ENCODE peak calls at places on chromosomes 5 and 9, in five cellular contexts. T is Peyer's patch, Y is right lobe of liver, Q is transverse colon, P is H1. C is an unnamed sample. For H3K36me3, the result is how much of the 10 kb centered on the place peaks cover.

GRCh38 chr5:139760066-139761056 is 35.2 kb upstream of the PSD2 start:
- DNase-seq in T (no peak), Y (no peak), Q (no peak), P (no peak), C (no peak)

GRCh38 chr9:83186354-83186753 is 123.4 kb upstream of the RASEF start:
- DNase-seq in T (no peak), Y (no peak), Q (no peak), P (no peak), C (no peak)

GRCh38 chr5:107869459-107870115 is 198.8 kb upstream of the EFNA5 start:
- DNase-seq in T (no peak), Y (no peak), Q (no peak), P (no peak), C (no peak)

GRCh38 chr5:180053061-180053602 is 18.4 kb downstream of the RNF130 start:
- DNase-seq in T (no peak), Y (no peak), Q (no peak), P (no peak), C (no peak)

GRCh38 chr5:35115920-35116319 is 68.2 kb upstream of the AGXT2 start:
- DNase-seq in T (no peak), Y (no peak), Q (no peak), P (no peak), C (no peak)

GRCh38 chr9:112532427-112532826 is 45.8 kb downstream of the KIAA1958 start:
- DNase-seq in T (no peak), Y (peak), Q (peak), P (no peak), C (no peak)

GRCh38 chr9:37107701-37108100 is 12.7 kb upstream of the ZCCHC7 start:
- DNase-seq in T (no peak), Y (no peak), Q (no peak), P (no peak), C (no peak)

GRCh38 chr5:67315802-67316103 is 119.2 kb upstream of the CD180 start:
- DNase-seq in T (no peak), Y (no peak), Q (no peak), P (no peak), C (no peak)

GRCh38 chr5:35236770-35237169 is 6.5 kb upstream of the PRLR start:
- DNase-seq in T (peak), Y (no peak), Q (no peak), P (no peak), C (no peak)

GRCh38 chr5:154285661-154286408 is 95.3 kb downstream of the GALNT10 start:
- DNase-seq in T (no peak), Y (no peak), Q (no peak), P (no peak), C (no peak)

GRCh38 chr9:15423328-15423985 is 781 bp downstream of the SNAPC3 start:
- DNase-seq in T (no peak), Y (no peak), Q (no peak), P (no peak), C (no peak)

GRCh38 chr5:42059291-42059690 is 134.2 kb downstream of the FBXO4 start:
- DNase-seq in T (no peak), Y (no peak), Q (no peak), P (no peak), C (no peak)

GRCh38 chr5:37248387-37248969 is 698 bp downstream of the CPLANE1 start:
- DNase-seq in T (no peak), Y (no peak), Q (no peak), P (no peak), C (no peak)

GRCh38 chr9:126670270-126670669 is 56.5 kb downstream of the LMX1B start:
- DNase-seq in T (no peak), Y (no peak), Q (no peak), P (no peak), C (no peak)

GRCh38 chr5:106865279-106865678 is 805.5 kb downstream of the EFNA5 start:
- DNase-seq in T (no peak), Y (no peak), Q (no peak), P (no peak), C (no peak)

GRCh38 chr9:109451311-109452025 is 46.6 kb downstream of the PTPN3 start:
- DNase-seq in T (no peak), Y (no peak), Q (no peak), P (peak), C (no peak)

GRCh38 chr9:109113239-109113638 is 6.5 kb downstream of the TMEM245 start:
- DNase-seq in T (no peak), Y (no peak), Q (no peak), P (no peak), C (no peak)

GRCh38 chr9:127554966-127555829 is 56.9 kb upstream of the STXBP1 start:
- DNase-seq in T (no peak), Y (no peak), Q (no peak), P (no peak), C (no peak)

GRCh38 chr9:6894135-6894534 is 136.4 kb downstream of the KDM4C start:
- DNase-seq in T (no peak), Y (no peak), Q (no peak), P (no peak), C (no peak)

GRCh38 chr5:65800775-65801174 is 78.8 kb downstream of the NLN start:
- DNase-seq in T (no peak), Y (no peak), Q (no peak), P (no peak), C (no peak)

GRCh38 chr9:86676426-86676825 is 270.9 kb downstream of the GAS1 start:
- DNase-seq in T (no peak), Y (no peak), Q (no peak), P (no peak), C (no peak)

DNA sequence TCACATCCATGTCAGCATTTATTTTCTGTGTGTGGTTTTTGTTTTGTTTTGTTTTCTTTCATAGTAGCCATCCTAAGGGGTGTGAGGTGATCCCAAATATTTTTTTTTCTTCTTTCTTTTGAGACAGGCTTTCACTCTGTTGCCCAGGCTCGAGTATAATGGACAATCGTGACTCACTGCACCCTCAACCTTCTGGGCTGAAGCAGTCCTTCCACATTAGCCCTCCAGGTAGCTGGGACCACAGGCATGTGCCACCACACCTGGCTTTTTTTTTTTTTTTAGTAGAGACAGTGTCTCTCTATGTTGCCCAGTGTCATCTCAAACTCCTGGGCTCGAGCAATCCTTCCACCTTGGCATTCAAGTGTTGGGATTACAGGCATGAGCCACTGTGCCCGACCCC is 59.1 kb downstream of the CDC42SE2 start:
- DNase-seq in T (no peak), Y (no peak), Q (no peak), P (no peak), C (no peak)
- H3K36me3 ChIP-seq in T (under half), Y (under half), Q (under half), P (under half), C (under half)

DNA sequence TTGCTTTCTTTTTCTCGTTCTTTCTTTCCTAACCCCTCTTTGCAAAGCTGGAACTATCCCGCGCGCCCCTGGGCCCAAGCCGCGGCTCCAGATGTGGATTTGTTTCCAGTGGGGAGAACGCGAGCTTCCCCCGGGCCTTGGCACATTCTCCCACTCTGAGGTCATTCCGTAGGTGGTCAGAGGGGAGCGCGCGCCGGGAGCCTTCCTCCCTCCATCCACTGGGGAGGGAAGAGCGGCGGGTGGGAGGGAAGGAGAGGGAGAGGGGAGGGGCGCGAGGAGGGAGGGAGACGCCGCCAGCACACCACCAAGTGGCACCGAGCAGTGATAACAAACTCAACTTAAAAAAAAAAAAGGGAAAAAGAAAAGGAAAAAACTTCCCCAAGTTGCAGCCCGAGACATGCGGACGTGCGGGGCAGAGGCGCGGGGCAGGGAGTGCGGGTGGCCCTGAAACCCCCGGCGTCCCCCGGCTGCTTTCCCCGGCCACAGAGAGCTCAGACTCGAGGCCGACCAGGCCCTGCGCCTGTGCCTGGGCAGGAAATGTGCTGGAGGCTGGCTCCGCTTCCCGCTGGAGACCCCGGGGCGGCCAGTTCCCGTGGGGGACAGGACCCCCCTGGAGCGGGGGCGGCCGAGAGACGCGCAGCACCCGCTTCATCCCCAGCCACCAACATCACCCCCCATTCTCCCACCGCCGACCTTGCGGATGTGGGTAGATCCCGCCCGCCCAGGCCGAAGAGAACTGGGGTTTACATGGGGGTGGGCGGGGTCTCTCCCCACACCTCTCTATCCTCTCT is 3.1 kb downstream of the IER5L start:
- DNase-seq in T (peak), Y (peak), Q (peak), P (peak), C (peak)
- TF ChIP-seq POLR2A in T (peak), Y (peak), Q (peak), P (no peak), C (peak)

GRCh38 chr9:38453835-38454234 is 29.6 kb upstream of the IGFBPL1 start:
- DNase-seq in T (no peak), Y (no peak), Q (no peak), P (no peak), C (no peak)
- H3K36me3 ChIP-seq in T (under half), Y (under half), Q (under half), P (under half), C (under half)

DNA sequence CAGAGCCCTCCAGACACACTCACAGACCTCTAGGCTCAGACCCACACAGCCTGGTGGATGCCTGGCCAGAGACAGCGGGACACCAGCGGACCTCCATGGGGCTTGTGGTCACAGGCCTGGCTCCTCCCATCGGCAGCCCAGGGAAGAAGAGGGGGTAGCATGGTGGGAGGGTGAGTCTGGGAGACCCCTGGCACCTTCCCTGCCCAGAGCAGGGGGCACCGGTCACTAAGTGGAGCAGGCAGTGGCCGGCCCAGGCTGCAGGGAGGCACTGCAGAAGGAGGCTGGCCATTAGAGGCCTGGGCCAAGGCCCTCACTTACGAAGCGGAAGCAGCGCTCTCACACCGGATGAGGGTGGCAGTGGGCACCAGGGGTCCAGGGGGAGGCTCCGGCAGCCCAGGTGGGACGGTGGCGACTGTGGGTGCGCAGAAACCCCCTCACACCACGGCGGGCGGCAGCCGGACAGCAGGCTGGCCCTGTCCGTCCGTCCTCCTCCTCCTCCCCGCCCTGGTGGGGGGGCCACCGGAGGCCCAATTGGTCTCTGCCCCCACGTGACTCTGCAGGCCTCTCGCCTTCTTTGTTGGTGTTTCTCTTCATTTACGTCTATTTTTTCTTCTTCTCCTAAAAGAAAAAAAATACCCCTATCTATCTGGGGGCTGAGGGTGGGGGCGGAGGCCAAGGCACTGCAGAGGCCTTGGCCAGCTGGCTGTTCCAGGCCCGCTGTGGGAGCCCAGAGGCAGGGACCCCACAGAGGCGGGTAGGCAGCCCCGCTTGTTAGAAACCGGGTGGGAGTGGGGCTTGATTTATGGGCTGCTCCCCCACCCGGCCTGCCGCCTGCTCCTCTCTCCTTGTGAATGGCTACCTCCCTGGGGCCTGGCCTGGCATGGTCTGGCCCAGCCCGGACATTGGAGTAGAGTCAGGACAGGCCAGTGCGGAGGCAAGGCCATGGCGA is at the start of gene NR5A1:
- DNase-seq in T (no peak), Y (no peak), Q (no peak), P (no peak), C (no peak)
- TF ChIP-seq POLR2A in T (no peak), Y (no peak), Q (no peak), P (no peak), C (no peak)

DNA sequence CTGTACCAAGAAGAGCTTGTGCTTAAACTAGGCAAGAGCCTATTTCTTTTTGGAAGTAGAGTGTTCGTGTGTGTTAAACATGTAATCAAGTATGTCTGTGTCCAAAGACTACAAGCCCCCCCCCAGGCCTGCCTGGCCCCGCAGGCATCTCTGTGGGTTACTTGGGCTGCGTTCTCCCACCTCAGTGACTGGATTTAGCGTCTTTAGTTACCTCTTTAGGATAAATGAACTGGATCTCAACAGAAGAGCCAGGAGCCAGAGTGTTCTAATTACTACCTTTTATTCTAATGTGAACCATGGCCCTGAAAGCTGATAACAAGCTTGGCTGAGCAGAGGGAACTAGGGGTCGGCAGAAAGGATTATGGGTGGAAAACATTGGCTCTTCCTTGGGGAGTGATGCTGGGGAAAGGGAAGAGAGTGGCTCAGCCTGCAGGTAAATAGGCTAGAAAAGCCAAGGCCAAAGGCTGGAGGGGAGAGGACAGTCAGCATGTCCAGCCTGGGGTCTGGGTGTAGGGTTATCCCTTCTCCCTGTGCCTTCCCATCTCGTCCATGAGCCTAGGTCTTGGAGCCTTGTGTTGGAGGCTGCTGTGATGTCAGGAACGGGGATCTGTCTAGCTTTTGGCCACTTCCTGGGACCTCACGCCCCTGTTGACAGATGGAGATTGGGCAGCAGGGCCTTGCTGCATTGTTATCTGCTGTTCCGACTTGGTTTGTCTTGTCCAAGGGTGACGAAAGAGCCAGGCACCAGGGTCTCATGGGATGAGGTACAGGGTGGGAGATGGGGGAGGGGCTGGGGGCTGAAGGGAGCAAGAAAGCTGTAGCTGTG is 11.1 kb downstream of the CD74 start:
- DNase-seq in T (no peak), Y (peak), Q (no peak), P (no peak), C (no peak)
- H3K36me3 ChIP-seq in T (under half), Y (under half), Q (under half), P (under half), C (under half)

GRCh38 chr5:10441083-10441991 is at the start of gene ROPN1L:
- DNase-seq in T (peak), Y (peak), Q (peak), P (peak), C (peak)
- TF ChIP-seq POLR2A in T (peak), Y (peak), Q (peak), P (peak), C (no peak)

GRCh38 chr5:151038801-151039238 is 18.4 kb downstream of the GPX3 start:
- DNase-seq in T (no peak), Y (no peak), Q (no peak), P (no peak), C (no peak)

GRCh38 chr5:151036556-151036955 is 16.2 kb downstream of the GPX3 start:
- DNase-seq in T (no peak), Y (no peak), Q (no peak), P (no peak), C (no peak)

GRCh38 chr5:151038292-151038745 is 17.9 kb downstream of the GPX3 start:
- DNase-seq in T (no peak), Y (no peak), Q (no peak), P (no peak), C (no peak)

GRCh38 chr5:151039665-151040064 is 19.3 kb downstream of the GPX3 start:
- DNase-seq in T (no peak), Y (no peak), Q (no peak), P (no peak), C (no peak)

DNA sequence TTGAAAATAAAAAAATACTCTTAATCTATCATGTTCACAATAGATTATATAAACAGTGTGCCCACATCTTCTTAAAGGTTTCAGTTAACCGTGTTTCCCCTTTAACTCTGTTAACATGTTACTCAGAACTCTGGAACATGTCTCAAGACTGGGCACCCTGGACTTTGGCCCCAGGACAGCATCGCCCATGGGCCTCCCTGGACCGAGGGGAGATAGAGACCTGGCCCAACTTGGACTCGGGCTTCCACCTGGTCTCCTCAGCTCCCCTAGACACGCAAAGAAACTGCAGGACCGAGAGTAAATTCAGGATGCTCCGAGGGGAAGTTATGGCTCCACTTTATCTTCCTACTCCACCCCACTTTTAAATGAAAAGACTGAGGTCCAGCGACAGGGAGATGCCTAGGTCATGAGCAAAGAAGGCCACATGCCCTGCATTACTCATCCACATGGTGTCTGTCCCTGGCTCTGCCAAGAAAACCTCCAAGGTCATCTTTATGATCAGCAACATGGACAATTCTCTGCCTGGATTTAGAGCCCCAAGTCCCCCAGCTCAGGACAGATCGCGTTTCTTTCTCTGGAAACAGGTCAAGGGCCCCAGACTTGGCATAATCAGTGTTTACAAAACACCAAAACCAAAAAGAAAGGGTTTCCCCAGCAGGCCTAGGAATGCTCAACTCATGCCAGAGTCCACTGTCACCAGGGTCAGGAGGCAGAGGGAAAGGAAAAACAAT is 17.3 kb downstream of the GPX3 start:
- DNase-seq in T (no peak), Y (no peak), Q (no peak), P (no peak), C (no peak)
- H3K36me3 ChIP-seq in T (under half), Y (under half), Q (under half), P (under half), C (under half)

GRCh38 chr9:134136997-134137302 is 1.1 kb downstream of the WDR5 start:
- DNase-seq in T (no peak), Y (peak), Q (no peak), P (no peak), C (no peak)

GRCh38 chr9:134135343-134136116 is at the start of gene WDR5:
- DNase-seq in T (peak), Y (peak), Q (peak), P (peak), C (peak)

GRCh38 chr9:134138292-134138691 is 2.4 kb downstream of the WDR5 start:
- DNase-seq in T (peak), Y (no peak), Q (peak), P (no peak), C (no peak)

GRCh38 chr9:134134949-134135342 is 936 bp upstream of the WDR5 start:
- DNase-seq in T (peak), Y (no peak), Q (no peak), P (no peak), C (no peak)

DNA sequence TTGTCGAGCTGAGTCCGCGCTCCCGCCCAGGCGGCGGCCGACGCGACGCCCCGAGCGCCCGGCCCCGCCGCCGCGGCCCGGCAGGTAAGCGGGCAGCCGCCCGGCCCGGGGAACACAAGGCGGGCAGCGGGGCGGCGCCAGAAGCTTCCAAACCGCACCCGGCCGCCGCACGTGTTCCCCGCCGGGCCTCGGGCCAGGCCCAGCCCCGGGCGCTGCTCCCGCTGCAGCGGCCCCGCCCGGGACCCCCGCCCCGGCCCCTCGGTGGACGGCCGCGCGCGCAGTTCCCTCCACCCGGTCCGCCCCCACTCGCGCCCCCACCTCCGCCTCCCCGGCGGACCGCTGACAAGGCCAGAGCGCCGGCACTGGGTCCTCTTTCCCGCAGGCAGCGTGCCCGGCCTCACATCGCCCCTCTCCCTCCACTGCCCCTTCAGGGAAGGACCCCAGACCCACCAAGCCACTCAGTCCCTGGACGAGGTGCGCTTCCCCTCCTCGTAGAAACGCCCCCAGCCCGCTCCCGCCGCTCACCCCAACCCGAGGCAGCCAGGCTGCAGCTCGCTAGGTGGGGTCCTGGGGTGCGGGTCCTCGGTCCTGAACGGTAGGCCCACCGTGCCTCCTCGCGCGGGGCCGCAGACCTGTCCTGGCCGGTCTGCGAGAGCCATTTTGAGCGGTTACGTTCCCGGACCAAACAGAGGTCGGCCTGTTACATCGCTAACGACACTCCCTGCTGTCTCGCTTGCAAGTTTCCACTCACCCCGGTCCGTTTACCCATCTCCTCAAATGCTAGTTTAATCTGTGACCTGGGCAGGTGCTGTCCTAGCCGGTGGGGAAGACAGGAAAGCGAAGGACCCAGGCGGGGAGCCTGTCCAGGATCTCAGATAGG is 475 bp downstream of the WDR5 start:
- DNase-seq in T (peak), Y (no peak), Q (peak), P (peak), C (no peak)
- TF ChIP-seq POLR2A in T (no peak), Y (peak), Q (no peak), P (peak), C (no peak)

C was measured in breast epithelium.